ENCODE peak calls at places on chromosomes 5 and 9, in five cellular contexts. One of them, this sample, is unnamed.

GRCh38 chr5:74361406-74362358 is 278.8 kb downstream of the ENC1 start:
- DNase-seq in stomach: no peak
- DNase-seq in cerebellum: no peak
- DNase-seq in T-cell: no peak
- DNase-seq in fibroblast of the aortic adventitia: no peak
- DNase-seq in this sample: no peak

GRCh38 chr5:16934669-16935068 is 1.4 kb downstream of the MYO10 start:
- DNase-seq in cerebellum: no peak
- DNase-seq in fibroblast of the aortic adventitia: peak
- DNase-seq in stomach: no peak
- DNase-seq in T-cell: no peak
- DNase-seq in this sample: no peak

GRCh38 chr5:65811895-65812294 is 89.9 kb downstream of the NLN start:
- DNase-seq in cerebellum: no peak
- DNase-seq in stomach: peak
- DNase-seq in fibroblast of the aortic adventitia: peak
- DNase-seq in T-cell: no peak
- DNase-seq in this sample: no peak

GRCh38 chr5:167296680-167297079 is 994.8 kb upstream of the WWC1 start:
- DNase-seq in cerebellum: no peak
- DNase-seq in T-cell: no peak
- DNase-seq in stomach: no peak
- DNase-seq in fibroblast of the aortic adventitia: no peak
- DNase-seq in this sample: no peak

GRCh38 chr9:79670269-79670961 is 98.7 kb downstream of the TLE4 start:
- DNase-seq in stomach: no peak
- DNase-seq in cerebellum: no peak
- DNase-seq in fibroblast of the aortic adventitia: no peak
- DNase-seq in T-cell: no peak
- DNase-seq in this sample: no peak

GRCh38 chr5:154461531-154461930 is 15.7 kb downstream of the SAP30L start:
- DNase-seq in cerebellum: no peak
- DNase-seq in stomach: no peak
- DNase-seq in T-cell: no peak
- DNase-seq in fibroblast of the aortic adventitia: peak
- DNase-seq in this sample: no peak

GRCh38 chr9:35891649-35892048 is 14.4 kb upstream of the HRCT1 start:
- DNase-seq in T-cell: no peak
- DNase-seq in cerebellum: no peak
- DNase-seq in fibroblast of the aortic adventitia: peak
- DNase-seq in stomach: no peak
- DNase-seq in this sample: no peak

GRCh38 chr9:35179347-35180271 is 17.8 kb downstream of the UNC13B start:
- DNase-seq in T-cell: no peak
- DNase-seq in cerebellum: no peak
- DNase-seq in stomach: no peak
- DNase-seq in fibroblast of the aortic adventitia: peak
- DNase-seq in this sample: no peak

GRCh38 chr5:68911840-68912690 is 181.7 kb upstream of the SLC30A5 start:
- DNase-seq in stomach: no peak
- DNase-seq in T-cell: no peak
- DNase-seq in fibroblast of the aortic adventitia: peak
- DNase-seq in cerebellum: no peak
- DNase-seq in this sample: no peak

GRCh38 chr5:56322592-56322991 is 89.5 kb upstream of the ANKRD55 start:
- DNase-seq in stomach: no peak
- DNase-seq in T-cell: no peak
- DNase-seq in cerebellum: no peak
- DNase-seq in fibroblast of the aortic adventitia: no peak
- DNase-seq in this sample: no peak

GRCh38 chr9:125189011-125189360 is 617 bp downstream of the PPP6C start:
- DNase-seq in stomach: peak
- DNase-seq in cerebellum: no peak
- DNase-seq in fibroblast of the aortic adventitia: no peak
- DNase-seq in T-cell: peak
- DNase-seq in this sample: peak

GRCh38 chr5:135898651-135899050 is 3.0 kb upstream of the IL9 start:
- DNase-seq in cerebellum: no peak
- DNase-seq in fibroblast of the aortic adventitia: no peak
- DNase-seq in T-cell: no peak
- DNase-seq in stomach: no peak
- DNase-seq in this sample: no peak

GRCh38 chr5:98425626-98426025 is 347.8 kb upstream of the RGMB start:
- DNase-seq in cerebellum: no peak
- DNase-seq in fibroblast of the aortic adventitia: no peak
- DNase-seq in stomach: no peak
- DNase-seq in T-cell: no peak
- DNase-seq in this sample: no peak

GRCh38 chr5:151492729-151493128 is 45.3 kb downstream of the SLC36A1 start:
- DNase-seq in stomach: no peak
- DNase-seq in cerebellum: no peak
- DNase-seq in fibroblast of the aortic adventitia: peak
- DNase-seq in T-cell: no peak
- DNase-seq in this sample: no peak

GRCh38 chr5:168315416-168315990 is 24.1 kb downstream of the WWC1 start:
- DNase-seq in stomach: no peak
- DNase-seq in cerebellum: no peak
- DNase-seq in T-cell: no peak
- DNase-seq in fibroblast of the aortic adventitia: no peak
- DNase-seq in this sample: no peak

GRCh38 chr5:178336889-178337785 is 104.5 kb upstream of the PHYKPL start:
- DNase-seq in fibroblast of the aortic adventitia: no peak
- DNase-seq in T-cell: no peak
- DNase-seq in stomach: peak
- DNase-seq in cerebellum: no peak
- DNase-seq in this sample: no peak

GRCh38 chr9:99400184-99400731 is 178.2 kb downstream of the SEC61B start:
- DNase-seq in stomach: no peak
- DNase-seq in fibroblast of the aortic adventitia: no peak
- DNase-seq in cerebellum: no peak
- DNase-seq in T-cell: no peak
- DNase-seq in this sample: no peak

GRCh38 chr9:63817622-63818518 is 1467.1 kb downstream of the FOXD4L5 start:
- DNase-seq in fibroblast of the aortic adventitia: peak
- DNase-seq in cerebellum: peak
- DNase-seq in stomach: peak
- DNase-seq in T-cell: peak
- DNase-seq in this sample: no peak

GRCh38 chr5:91302335-91302734 is 80.8 kb downstream of the ARRDC3 start:
- DNase-seq in T-cell: no peak
- DNase-seq in fibroblast of the aortic adventitia: no peak
- DNase-seq in stomach: no peak
- DNase-seq in cerebellum: no peak
- DNase-seq in this sample: no peak

GRCh38 chr9:570187-570586 is 271.3 kb upstream of the DMRT1 start:
- DNase-seq in stomach: no peak
- DNase-seq in cerebellum: no peak
- DNase-seq in T-cell: no peak
- DNase-seq in fibroblast of the aortic adventitia: no peak
- DNase-seq in this sample: no peak

GRCh38 chr5:77936365-77936693 is 160.2 kb upstream of the TBCA start:
- DNase-seq in fibroblast of the aortic adventitia: no peak
- DNase-seq in T-cell: no peak
- DNase-seq in cerebellum: no peak
- DNase-seq in stomach: no peak
- DNase-seq in this sample: no peak

GRCh38 chr5:157744055-157745011 is 821 bp downstream of the LSM11 start:
- DNase-seq in fibroblast of the aortic adventitia: no peak
- DNase-seq in T-cell: no peak
- DNase-seq in stomach: no peak
- DNase-seq in cerebellum: peak
- DNase-seq in this sample: peak

GRCh38 chr5:173217626-173218397 is 17.2 kb downstream of the NKX2-5 start:
- DNase-seq in fibroblast of the aortic adventitia: no peak
- DNase-seq in stomach: no peak
- DNase-seq in T-cell: no peak
- DNase-seq in cerebellum: no peak
- DNase-seq in this sample: no peak

GRCh38 chr5:143205386-143205785 is 198.1 kb downstream of the NR3C1 start:
- DNase-seq in fibroblast of the aortic adventitia: peak
- DNase-seq in cerebellum: no peak
- DNase-seq in T-cell: no peak
- DNase-seq in stomach: no peak
- DNase-seq in this sample: no peak

GRCh38 chr5:59893436-59894227 is at the start of gene PDE4D:
- DNase-seq in stomach: peak
- DNase-seq in fibroblast of the aortic adventitia: peak
- DNase-seq in cerebellum: no peak
- DNase-seq in T-cell: no peak
- DNase-seq in this sample: no peak

GRCh38 chr9:127847155-127847463 is 7.3 kb downstream of the ENG start:
- DNase-seq in T-cell: no peak
- DNase-seq in cerebellum: no peak
- DNase-seq in stomach: no peak
- DNase-seq in fibroblast of the aortic adventitia: no peak
- DNase-seq in this sample: no peak

GRCh38 chr5:107047048-107047447 is 623.7 kb downstream of the EFNA5 start:
- DNase-seq in cerebellum: no peak
- DNase-seq in fibroblast of the aortic adventitia: no peak
- DNase-seq in T-cell: no peak
- DNase-seq in stomach: no peak
- DNase-seq in this sample: no peak

GRCh38 chr5:93884254-93884653 is 142.9 kb upstream of the POU5F2 start:
- DNase-seq in cerebellum: no peak
- DNase-seq in fibroblast of the aortic adventitia: no peak
- DNase-seq in T-cell: no peak
- DNase-seq in stomach: no peak
- DNase-seq in this sample: no peak

GRCh38 chr9:126708178-126708577 is 94.5 kb downstream of the LMX1B start:
- DNase-seq in cerebellum: no peak
- DNase-seq in fibroblast of the aortic adventitia: no peak
- DNase-seq in stomach: peak
- DNase-seq in T-cell: no peak
- DNase-seq in this sample: no peak

GRCh38 chr9:124133752-124134151 is 122.2 kb downstream of the LHX2 start:
- DNase-seq in stomach: peak
- DNase-seq in cerebellum: no peak
- DNase-seq in T-cell: peak
- DNase-seq in fibroblast of the aortic adventitia: peak
- DNase-seq in this sample: no peak

GRCh38 chr5:66829826-66830225 is 233.6 kb downstream of the MAST4 start:
- DNase-seq in fibroblast of the aortic adventitia: peak
- DNase-seq in stomach: no peak
- DNase-seq in cerebellum: no peak
- DNase-seq in T-cell: no peak
- DNase-seq in this sample: no peak

GRCh38 chr9:132857601-132858342 is 20.3 kb downstream of the AK8 start:
- DNase-seq in T-cell: no peak
- DNase-seq in cerebellum: peak
- DNase-seq in fibroblast of the aortic adventitia: peak
- DNase-seq in stomach: no peak
- DNase-seq in this sample: no peak

GRCh38 chr9:69204869-69205268 is 30.8 kb downstream of the TJP2 start:
- DNase-seq in stomach: no peak
- DNase-seq in fibroblast of the aortic adventitia: peak
- DNase-seq in T-cell: no peak
- DNase-seq in cerebellum: peak
- DNase-seq in this sample: no peak

GRCh38 chr5:123454236-123454911 is 31.2 kb upstream of the CEP120 start:
- DNase-seq in fibroblast of the aortic adventitia: peak
- DNase-seq in cerebellum: no peak
- DNase-seq in T-cell: no peak
- DNase-seq in stomach: no peak
- DNase-seq in this sample: no peak

GRCh38 chr9:76135902-76136301 is 245.4 kb downstream of the PCSK5 start:
- DNase-seq in T-cell: no peak
- DNase-seq in fibroblast of the aortic adventitia: peak
- DNase-seq in cerebellum: no peak
- DNase-seq in stomach: no peak
- DNase-seq in this sample: no peak

GRCh38 chr5:2864515-2864914 is 113.0 kb upstream of the IRX2 start:
- DNase-seq in stomach: no peak
- DNase-seq in fibroblast of the aortic adventitia: no peak
- DNase-seq in cerebellum: no peak
- DNase-seq in T-cell: no peak
- DNase-seq in this sample: no peak

GRCh38 chr5:150175536-150175935 is 9.0 kb downstream of the CDX1 start:
- DNase-seq in T-cell: no peak
- DNase-seq in fibroblast of the aortic adventitia: no peak
- DNase-seq in stomach: no peak
- DNase-seq in cerebellum: no peak
- DNase-seq in this sample: no peak

GRCh38 chr9:133058550-133059320 is 3.0 kb upstream of the CEL start:
- DNase-seq in fibroblast of the aortic adventitia: no peak
- DNase-seq in T-cell: no peak
- DNase-seq in stomach: no peak
- DNase-seq in cerebellum: no peak
- DNase-seq in this sample: no peak

GRCh38 chr9:115362101-115362500 is 244.1 kb upstream of the TNC start:
- DNase-seq in fibroblast of the aortic adventitia: no peak
- DNase-seq in T-cell: no peak
- DNase-seq in cerebellum: no peak
- DNase-seq in stomach: no peak
- DNase-seq in this sample: no peak

GRCh38 chr5:45639038-45639437 is 57.1 kb downstream of the HCN1 start:
- DNase-seq in cerebellum: peak
- DNase-seq in fibroblast of the aortic adventitia: no peak
- DNase-seq in T-cell: no peak
- DNase-seq in stomach: no peak
- DNase-seq in this sample: no peak

This sample was measured in DND-41.